ENCODE peak calls at places on chromosomes 13 and 19, in five cellular contexts. U is GM12878, M is K562, L is HCT116, N is HepG2. F is an unnamed sample.

GRCh38 chr19:29680447-29680846 is 15.2 kb downstream of the PLEKHF1 start:
- DNase-seq in U (no peak), M (no peak), L (no peak), N (no peak), F (no peak)

GRCh38 chr19:12527034-12527836 is 24.0 kb downstream of the ZNF564 start:
- DNase-seq in U (no peak), M (no peak), L (no peak), N (no peak), F (no peak)

GRCh38 chr19:35425682-35426081 is 22.4 kb upstream of the FFAR2 start:
- DNase-seq in U (no peak), M (no peak), L (no peak), N (no peak), F (no peak)

GRCh38 chr19:47240996-47241918 is 10.3 kb upstream of the BBC3 start:
- DNase-seq in U (no peak), M (peak; percentile 93), L (peak; percentile 77), N (peak; percentile 68), F (peak; percentile 84)

GRCh38 chr19:33365676-33366075 is 7.8 kb upstream of the CEBPG start:
- DNase-seq in U (no peak), M (no peak), L (no peak), N (no peak), F (no peak)

GRCh38 chr13:79642596-79642995 is 161.6 kb downstream of the NDFIP2 start:
- DNase-seq in U (no peak), M (no peak), L (no peak), N (no peak), F (no peak)

GRCh38 chr19:33429891-33430673 is 56.6 kb downstream of the CEBPG start:
- DNase-seq in U (no peak), M (no peak), L (no peak), N (no peak), F (no peak)

GRCh38 chr13:98959299-98959698 is 18.6 kb downstream of the DOCK9 start:
- DNase-seq in U (no peak), M (no peak), L (no peak), N (no peak), F (no peak)

GRCh38 chr19:34363094-34363493 is 1.9 kb upstream of the GPI start:
- DNase-seq in U (no peak), M (no peak), L (no peak), N (peak; percentile 81), F (no peak)

GRCh38 chr19:2327773-2328400 is 499 bp downstream of the LSM7 start:
- DNase-seq in U (peak; percentile 86), M (no peak), L (peak; percentile 61), N (peak; percentile 32), F (peak; percentile 72)

GRCh38 chr19:55336101-55336500 is 3.6 kb upstream of the KMT5C start:
- DNase-seq in U (no peak), M (no peak), L (no peak), N (no peak), F (no peak)

GRCh38 chr19:645912-646797 is 6.5 kb downstream of the FGF22 start:
- DNase-seq in U (no peak), M (no peak), L (no peak), N (no peak), F (no peak)

GRCh38 chr19:16626796-16627193 is 1.2 kb downstream of the MED26 start:
- DNase-seq in U (no peak), M (no peak), L (no peak), N (no peak), F (peak; percentile 36)

GRCh38 chr19:10802479-10802878 is 33.5 kb downstream of the TMED1 start:
- DNase-seq in U (no peak), M (no peak), L (no peak), N (no peak), F (no peak)

GRCh38 chr13:31697290-31697689 is 42.0 kb upstream of the RXFP2 start:
- DNase-seq in U (no peak), M (no peak), L (no peak), N (no peak), F (no peak)

GRCh38 chr19:52094526-52094925 is 1.0 kb downstream of the ZNF841 start:
- DNase-seq in U (no peak), M (no peak), L (no peak), N (no peak), F (no peak)

GRCh38 chr13:43874512-43875092 is 4.9 kb downstream of the CCDC122 start:
- DNase-seq in U (no peak), M (peak; percentile 6), L (no peak), N (no peak), F (peak; percentile 11)

GRCh38 chr19:17339088-17339741 is 1.9 kb downstream of the GTPBP3 start:
- DNase-seq in U (no peak), M (peak; percentile 73), L (no peak), N (no peak), F (peak; percentile 63)

GRCh38 chr13:35760678-35761308 is 284.3 kb upstream of the MAB21L1 start:
- DNase-seq in U (no peak), M (no peak), L (no peak), N (no peak), F (no peak)

GRCh38 chr19:47433121-47433520 is 13.8 kb upstream of the MEIS3 start:
- DNase-seq in U (no peak), M (no peak), L (no peak), N (no peak), F (no peak)

GRCh38 chr13:21240586-21240985 is 64.1 kb downstream of the MRPL57 start:
- DNase-seq in U (no peak), M (no peak), L (no peak), N (no peak), F (no peak)

GRCh38 chr13:62019858-62020257 is 604.2 kb upstream of the PCDH20 start:
- DNase-seq in U (no peak), M (no peak), L (no peak), N (no peak), F (no peak)

GRCh38 chr13:41842029-41842428 is 118.9 kb downstream of the VWA8 start:
- DNase-seq in U (no peak), M (no peak), L (no peak), N (no peak), F (no peak)

GRCh38 chr13:97339019-97339988 is 94.7 kb upstream of the RAP2A start:
- DNase-seq in U (no peak), M (no peak), L (no peak), N (no peak), F (no peak)

GRCh38 chr19:8352134-8352827 is 9.2 kb upstream of the KANK3 start:
- DNase-seq in U (no peak), M (no peak), L (no peak), N (no peak), F (no peak)

GRCh38 chr13:33441015-33441414 is 155.5 kb upstream of the STARD13 start:
- DNase-seq in U (no peak), M (no peak), L (peak; percentile 15), N (peak; percentile 35), F (peak; percentile 10)

GRCh38 chr19:30085394-30085793 is 143.4 kb downstream of the URI1 start:
- DNase-seq in U (no peak), M (peak; percentile 23), L (peak; percentile 16), N (peak; percentile 4), F (peak; percentile 67)

DNA sequence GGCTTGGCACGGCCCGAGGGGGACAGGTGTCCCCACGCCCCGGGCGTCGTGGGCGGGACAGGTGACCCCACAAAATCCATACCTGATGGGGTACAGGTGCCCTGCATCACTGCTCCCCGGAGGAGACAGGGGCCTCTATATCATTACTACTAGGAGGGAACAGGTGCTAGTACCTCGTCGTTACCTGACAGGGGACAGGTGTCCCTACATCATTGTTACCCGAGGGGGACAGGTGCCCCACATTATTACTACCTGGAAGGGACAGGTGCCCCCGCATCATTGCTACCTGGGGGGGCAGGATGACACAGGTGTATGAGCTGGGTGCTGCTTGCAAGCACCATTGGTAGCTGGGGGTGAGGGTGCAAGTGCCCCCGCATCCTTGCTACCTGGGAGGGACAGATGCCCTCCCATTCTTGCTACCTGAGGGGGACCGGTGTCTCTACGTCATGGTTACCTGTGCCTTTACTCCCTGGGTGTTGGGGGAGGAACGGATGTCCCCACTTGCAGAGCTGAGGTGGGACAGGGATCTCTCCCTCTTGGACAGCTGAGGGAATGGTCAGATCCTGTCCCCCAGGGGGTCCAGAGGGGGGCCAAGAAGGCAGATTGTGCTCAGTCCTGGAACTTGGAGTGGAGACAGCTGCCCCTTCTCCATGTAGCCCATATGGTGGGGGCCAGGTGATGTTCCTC is 618 bp downstream of the CRTC1 start:
- DNase-seq in U (no peak), M (no peak), L (no peak), N (no peak), F (no peak)
- TF ChIP-seq ZBTB33 in U (no peak), M (no peak), L (no peak), N (no peak), F (no peak)

GRCh38 chr13:89899302-89900103 is 1448.0 kb upstream of the MIR17HG start:
- DNase-seq in U (no peak), M (no peak), L (no peak), N (peak; percentile 91), F (no peak)

GRCh38 chr13:89900104-89900760 is 1447.3 kb upstream of the MIR17HG start:
- DNase-seq in U (no peak), M (no peak), L (no peak), N (peak; percentile 39), F (no peak)

GRCh38 chr13:89903115-89903514 is 1444.4 kb upstream of the MIR17HG start:
- DNase-seq in U (no peak), M (no peak), L (no peak), N (no peak), F (no peak)

GRCh38 chr13:89902223-89902622 is 1445.3 kb upstream of the MIR17HG start:
- DNase-seq in U (no peak), M (no peak), L (no peak), N (no peak), F (no peak)

DNA sequence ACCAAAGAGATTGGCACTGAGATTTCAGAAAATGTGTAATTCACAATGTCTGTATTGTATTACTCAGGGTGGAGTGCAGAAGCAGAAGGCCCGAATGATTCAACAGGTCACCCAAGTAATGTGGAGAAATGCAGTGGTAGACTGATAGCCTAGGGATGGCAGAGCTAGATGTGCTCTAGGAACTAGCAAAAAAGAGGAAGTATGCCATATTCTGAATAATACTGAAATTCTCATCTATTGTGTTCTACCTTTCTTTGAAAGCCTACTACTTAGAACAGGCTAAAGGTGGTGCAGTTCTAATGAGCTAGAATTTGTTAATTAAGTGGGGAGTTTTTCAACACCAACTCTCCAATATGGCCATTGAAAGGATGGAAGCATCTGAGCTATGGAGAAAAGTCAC is 1449.8 kb upstream of the MIR17HG start:
- DNase-seq in U (peak; percentile 4), M (no peak), L (no peak), N (no peak), F (no peak)
- H2AFZ ChIP-seq in U (no peak overlapping the region), M (no peak overlapping the region), L (no peak overlapping the region), N (no peak overlapping the region), F (no peak overlapping the region)

GRCh38 chr13:107284168-107284567 is 716.2 kb upstream of the ARGLU1 start:
- DNase-seq in U (no peak), M (no peak), L (no peak), N (no peak), F (no peak)
- TF ChIP-seq ZBTB33 in U (no peak), M (no peak), L (no peak), N (no peak), F (no peak)

GRCh38 chr13:77544765-77545316 is 9.3 kb downstream of the SCEL start:
- DNase-seq in U (no peak), M (no peak), L (no peak), N (no peak), F (no peak)

GRCh38 chr13:77548095-77548494 is 12.6 kb downstream of the SCEL start:
- DNase-seq in U (no peak), M (no peak), L (no peak), N (no peak), F (no peak)

GRCh38 chr13:77544365-77544764 is 8.9 kb downstream of the SCEL start:
- DNase-seq in U (no peak), M (no peak), L (no peak), N (no peak), F (peak; percentile 16)

GRCh38 chr13:77545626-77546412 is 10.3 kb downstream of the SCEL start:
- DNase-seq in U (no peak), M (no peak), L (no peak), N (no peak), F (no peak)

GRCh38 chr13:77543711-77544110 is 8.2 kb downstream of the SCEL start:
- DNase-seq in U (no peak), M (no peak), L (no peak), N (no peak), F (no peak)
- H2AFZ ChIP-seq in U (no peak overlapping the region), M (no peak overlapping the region), L (no peak overlapping the region), N (no peak overlapping the region), F (no peak overlapping the region)